ENCODE peak calls at places on chromosomes 12 and 14, in ten cellular contexts. One of them, this sample, is unnamed. For H3K36me3 and H3K4me1, the result is how much of the 10 kb centered on the place peaks cover.

GRCh38 chr12:57737467-57738141 is 938 bp downstream of the AGAP2 start:
- DNase-seq in left ventricle myocardium inferior: no peak
- DNase-seq in cardiac muscle cell: peak
- DNase-seq in IMR-90: peak
- DNase-seq in colonic mucosa: no peak
- DNase-seq in esophagus squamous epithelium: no peak
- DNase-seq in body of pancreas: peak
- DNase-seq in CD8-positive, alpha-beta T cell: no peak
- DNase-seq in A673: peak
- DNase-seq in DND-41: no peak
- DNase-seq in this sample: no peak

GRCh38 chr14:37147310-37147875 is 25.0 kb downstream of the SLC25A21 start:
- DNase-seq in left ventricle myocardium inferior: no peak
- DNase-seq in cardiac muscle cell: peak
- DNase-seq in IMR-90: no peak
- DNase-seq in colonic mucosa: no peak
- DNase-seq in esophagus squamous epithelium: no peak
- DNase-seq in body of pancreas: no peak
- DNase-seq in CD8-positive, alpha-beta T cell: no peak
- DNase-seq in A673: no peak
- DNase-seq in DND-41: no peak
- DNase-seq in this sample: no peak

GRCh38 chr14:67817750-67818438 is 1.5 kb upstream of the ZFYVE26 start:
- DNase-seq in left ventricle myocardium inferior: no peak
- DNase-seq in cardiac muscle cell: no peak
- DNase-seq in IMR-90: no peak
- DNase-seq in colonic mucosa: no peak
- DNase-seq in esophagus squamous epithelium: no peak
- DNase-seq in body of pancreas: no peak
- DNase-seq in CD8-positive, alpha-beta T cell: no peak
- DNase-seq in A673: no peak
- DNase-seq in DND-41: no peak
- DNase-seq in this sample: no peak

GRCh38 chr12:104280703-104281458 is 22.7 kb upstream of the EID3 start:
- DNase-seq in left ventricle myocardium inferior: no peak
- DNase-seq in cardiac muscle cell: peak
- DNase-seq in IMR-90: peak
- DNase-seq in colonic mucosa: no peak
- DNase-seq in esophagus squamous epithelium: no peak
- DNase-seq in body of pancreas: no peak
- DNase-seq in CD8-positive, alpha-beta T cell: no peak
- DNase-seq in A673: no peak
- DNase-seq in DND-41: no peak
- DNase-seq in this sample: no peak

GRCh38 chr12:117151195-117152031 is 38.9 kb downstream of the FBXO21 start:
- DNase-seq in left ventricle myocardium inferior: peak
- DNase-seq in cardiac muscle cell: peak
- DNase-seq in IMR-90: peak
- DNase-seq in colonic mucosa: peak
- DNase-seq in esophagus squamous epithelium: no peak
- DNase-seq in body of pancreas: peak
- DNase-seq in CD8-positive, alpha-beta T cell: no peak
- DNase-seq in A673: peak
- DNase-seq in DND-41: peak
- DNase-seq in this sample: peak

GRCh38 chr14:35247777-35248475 is 44.3 kb upstream of the PSMA6 start:
- DNase-seq in left ventricle myocardium inferior: no peak
- DNase-seq in cardiac muscle cell: peak
- DNase-seq in IMR-90: peak
- DNase-seq in colonic mucosa: no peak
- DNase-seq in esophagus squamous epithelium: no peak
- DNase-seq in body of pancreas: no peak
- DNase-seq in CD8-positive, alpha-beta T cell: no peak
- DNase-seq in A673: peak
- DNase-seq in DND-41: no peak
- DNase-seq in this sample: no peak

GRCh38 chr12:15497621-15498285 is 175.4 kb downstream of the PTPRO start:
- DNase-seq in left ventricle myocardium inferior: no peak
- DNase-seq in cardiac muscle cell: no peak
- DNase-seq in IMR-90: no peak
- DNase-seq in colonic mucosa: no peak
- DNase-seq in esophagus squamous epithelium: no peak
- DNase-seq in body of pancreas: no peak
- DNase-seq in CD8-positive, alpha-beta T cell: no peak
- DNase-seq in A673: peak
- DNase-seq in DND-41: no peak
- DNase-seq in this sample: peak

GRCh38 chr12:7021956-7022355 is 3.7 kb upstream of the LPCAT3 start:
- DNase-seq in left ventricle myocardium inferior: no peak
- DNase-seq in cardiac muscle cell: no peak
- DNase-seq in IMR-90: no peak
- DNase-seq in colonic mucosa: no peak
- DNase-seq in esophagus squamous epithelium: no peak
- DNase-seq in body of pancreas: no peak
- DNase-seq in CD8-positive, alpha-beta T cell: no peak
- DNase-seq in A673: no peak
- DNase-seq in DND-41: no peak
- DNase-seq in this sample: no peak

GRCh38 chr12:40104461-40105264 is 1.2 kb downstream of the SLC2A13 start:
- DNase-seq in left ventricle myocardium inferior: peak
- DNase-seq in cardiac muscle cell: peak
- DNase-seq in IMR-90: peak
- DNase-seq in colonic mucosa: peak
- DNase-seq in esophagus squamous epithelium: no peak
- DNase-seq in body of pancreas: peak
- DNase-seq in CD8-positive, alpha-beta T cell: no peak
- DNase-seq in A673: peak
- DNase-seq in DND-41: no peak
- DNase-seq in this sample: peak

GRCh38 chr12:9710584-9711375 is 22.1 kb downstream of the CLECL1 start:
- DNase-seq in left ventricle myocardium inferior: no peak
- DNase-seq in cardiac muscle cell: no peak
- DNase-seq in IMR-90: no peak
- DNase-seq in colonic mucosa: no peak
- DNase-seq in esophagus squamous epithelium: no peak
- DNase-seq in body of pancreas: no peak
- DNase-seq in CD8-positive, alpha-beta T cell: no peak
- DNase-seq in A673: no peak
- DNase-seq in DND-41: no peak
- DNase-seq in this sample: no peak

GRCh38 chr14:64510825-64511679 is 6.5 kb downstream of the ZBTB1 start:
- DNase-seq in left ventricle myocardium inferior: no peak
- DNase-seq in cardiac muscle cell: peak
- DNase-seq in IMR-90: peak
- DNase-seq in colonic mucosa: peak
- DNase-seq in esophagus squamous epithelium: no peak
- DNase-seq in body of pancreas: peak
- DNase-seq in CD8-positive, alpha-beta T cell: peak
- DNase-seq in A673: peak
- DNase-seq in DND-41: peak
- DNase-seq in this sample: peak

GRCh38 chr12:45704968-45705367 is 24.5 kb upstream of the ARID2 start:
- DNase-seq in left ventricle myocardium inferior: no peak
- DNase-seq in cardiac muscle cell: no peak
- DNase-seq in IMR-90: no peak
- DNase-seq in colonic mucosa: no peak
- DNase-seq in esophagus squamous epithelium: no peak
- DNase-seq in body of pancreas: no peak
- DNase-seq in CD8-positive, alpha-beta T cell: no peak
- DNase-seq in A673: no peak
- DNase-seq in DND-41: no peak
- DNase-seq in this sample: no peak
- H3K36me3 ChIP-seq in left ventricle myocardium inferior: under half
- H3K36me3 ChIP-seq in cardiac muscle cell: under half
- H3K36me3 ChIP-seq in IMR-90: under half
- H3K36me3 ChIP-seq in colonic mucosa: under half
- H3K36me3 ChIP-seq in esophagus squamous epithelium: under half
- H3K36me3 ChIP-seq in body of pancreas: under half
- H3K36me3 ChIP-seq in CD8-positive, alpha-beta T cell: under half
- H3K36me3 ChIP-seq in A673: under half
- H3K36me3 ChIP-seq in DND-41: under half
- H3K36me3 ChIP-seq in this sample: under half

GRCh38 chr12:22562187-22563028 is 18.1 kb upstream of the C2CD5 start:
- DNase-seq in left ventricle myocardium inferior: no peak
- DNase-seq in cardiac muscle cell: no peak
- DNase-seq in IMR-90: no peak
- DNase-seq in colonic mucosa: no peak
- DNase-seq in esophagus squamous epithelium: no peak
- DNase-seq in body of pancreas: no peak
- DNase-seq in CD8-positive, alpha-beta T cell: no peak
- DNase-seq in A673: no peak
- DNase-seq in DND-41: no peak
- DNase-seq in this sample: peak
- H3K4me1 ChIP-seq in left ventricle myocardium inferior: under half
- H3K4me1 ChIP-seq in cardiac muscle cell: under half
- H3K4me1 ChIP-seq in IMR-90: under half
- H3K4me1 ChIP-seq in colonic mucosa: under half
- H3K4me1 ChIP-seq in esophagus squamous epithelium: under half
- H3K4me1 ChIP-seq in body of pancreas: under half
- H3K4me1 ChIP-seq in CD8-positive, alpha-beta T cell: under half
- H3K4me1 ChIP-seq in A673: under half
- H3K4me1 ChIP-seq in DND-41: under half
- H3K4me1 ChIP-seq in this sample: under half

GRCh38 chr14:77141592-77142288 is at the start of gene ZDHHC22:
- DNase-seq in left ventricle myocardium inferior: no peak
- DNase-seq in cardiac muscle cell: peak
- DNase-seq in IMR-90: no peak
- DNase-seq in colonic mucosa: no peak
- DNase-seq in esophagus squamous epithelium: no peak
- DNase-seq in body of pancreas: peak
- DNase-seq in CD8-positive, alpha-beta T cell: no peak
- DNase-seq in A673: no peak
- DNase-seq in DND-41: no peak
- DNase-seq in this sample: no peak

GRCh38 chr14:77140937-77141591 is 527 bp downstream of the ZDHHC22 start:
- DNase-seq in left ventricle myocardium inferior: no peak
- DNase-seq in cardiac muscle cell: peak
- DNase-seq in IMR-90: peak
- DNase-seq in colonic mucosa: no peak
- DNase-seq in esophagus squamous epithelium: no peak
- DNase-seq in body of pancreas: no peak
- DNase-seq in CD8-positive, alpha-beta T cell: no peak
- DNase-seq in A673: peak
- DNase-seq in DND-41: no peak
- DNase-seq in this sample: no peak

GRCh38 chr14:77139022-77139421 is 2.6 kb downstream of the ZDHHC22 start:
- DNase-seq in left ventricle myocardium inferior: no peak
- DNase-seq in cardiac muscle cell: no peak
- DNase-seq in IMR-90: no peak
- DNase-seq in colonic mucosa: no peak
- DNase-seq in esophagus squamous epithelium: no peak
- DNase-seq in body of pancreas: no peak
- DNase-seq in CD8-positive, alpha-beta T cell: no peak
- DNase-seq in A673: no peak
- DNase-seq in DND-41: no peak
- DNase-seq in this sample: no peak

GRCh38 chr14:77139540-77140342 is 1.9 kb downstream of the ZDHHC22 start:
- DNase-seq in left ventricle myocardium inferior: no peak
- DNase-seq in cardiac muscle cell: peak
- DNase-seq in IMR-90: no peak
- DNase-seq in colonic mucosa: peak
- DNase-seq in esophagus squamous epithelium: no peak
- DNase-seq in body of pancreas: peak
- DNase-seq in CD8-positive, alpha-beta T cell: no peak
- DNase-seq in A673: peak
- DNase-seq in DND-41: no peak
- DNase-seq in this sample: peak

GRCh38 chr14:77140343-77140936 is 1.2 kb downstream of the ZDHHC22 start:
- DNase-seq in left ventricle myocardium inferior: no peak
- DNase-seq in cardiac muscle cell: no peak
- DNase-seq in IMR-90: no peak
- DNase-seq in colonic mucosa: no peak
- DNase-seq in esophagus squamous epithelium: no peak
- DNase-seq in body of pancreas: no peak
- DNase-seq in CD8-positive, alpha-beta T cell: no peak
- DNase-seq in A673: peak
- DNase-seq in DND-41: no peak
- DNase-seq in this sample: no peak
- H3K4me3 ChIP-seq in left ventricle myocardium inferior: peak
- H3K4me3 ChIP-seq in cardiac muscle cell: peak
- H3K4me3 ChIP-seq in IMR-90: no peak
- H3K4me3 ChIP-seq in colonic mucosa: no peak
- H3K4me3 ChIP-seq in esophagus squamous epithelium: peak
- H3K4me3 ChIP-seq in body of pancreas: no peak
- H3K4me3 ChIP-seq in CD8-positive, alpha-beta T cell: no peak
- H3K4me3 ChIP-seq in A673: peak
- H3K4me3 ChIP-seq in DND-41: no peak
- H3K4me3 ChIP-seq in this sample: no peak

GRCh38 chr14:69373104-69373503 is 25.0 kb downstream of the ERH start:
- DNase-seq in left ventricle myocardium inferior: no peak
- DNase-seq in cardiac muscle cell: no peak
- DNase-seq in IMR-90: no peak
- DNase-seq in colonic mucosa: no peak
- DNase-seq in esophagus squamous epithelium: no peak
- DNase-seq in body of pancreas: no peak
- DNase-seq in CD8-positive, alpha-beta T cell: no peak
- DNase-seq in A673: no peak
- DNase-seq in DND-41: no peak
- DNase-seq in this sample: no peak
- H3K36me3 ChIP-seq in left ventricle myocardium inferior: under half
- H3K36me3 ChIP-seq in cardiac muscle cell: under half
- H3K36me3 ChIP-seq in IMR-90: under half
- H3K36me3 ChIP-seq in colonic mucosa: under half
- H3K36me3 ChIP-seq in esophagus squamous epithelium: under half
- H3K36me3 ChIP-seq in body of pancreas: under half
- H3K36me3 ChIP-seq in CD8-positive, alpha-beta T cell: under half
- H3K36me3 ChIP-seq in A673: under half
- H3K36me3 ChIP-seq in DND-41: under half
- H3K36me3 ChIP-seq in this sample: under half

This sample was measured in small intestine.